ENCODE peak calls at places on chromosomes 5 and 9, in ten cellular contexts. J is psoas muscle, O is lung, V is HepG2, I is lower lobe of right lung, U is IMR-90, C is colonic mucosa, B is heart left ventricle, N is PC-9, G is pancreas. T is an unnamed sample. For H3K36me3, H3K4me1 and H3K9me3, the result is how much of the 10 kb centered on the place peaks cover.

GRCh38 chr5:171586436-171586835 is 167.0 kb downstream of the FGF18 start:
- DNase-seq in N (no peak), V (no peak), J (no peak), O (no peak), U (no peak), G (no peak), C (no peak), B (no peak), I (no peak), T (no peak)

GRCh38 chr9:2427016-2427891 is 194.3 kb upstream of the VLDLR start:
- DNase-seq in G (peak), V (no peak), C (no peak), J (no peak), O (peak), N (peak), U (no peak), B (no peak), I (peak), T (no peak)

GRCh38 chr5:59317023-59317771 is 576.3 kb downstream of the PDE4D start:
- DNase-seq in I (no peak), G (no peak), O (no peak), V (no peak), J (no peak), U (peak), N (peak), B (peak), C (peak), T (no peak)

GRCh38 chr9:96361668-96362067 is 21.8 kb downstream of the SLC35D2 start:
- DNase-seq in N (no peak), V (no peak), O (no peak), G (no peak), I (no peak), C (no peak), B (no peak), J (no peak), U (no peak), T (no peak)

GRCh38 chr9:27065288-27065687 is 43.7 kb upstream of the TEK start:
- DNase-seq in B (no peak), I (no peak), V (peak), C (no peak), J (no peak), O (no peak), G (no peak), N (no peak), U (peak), T (no peak)

GRCh38 chr9:113369583-113370140 is 7.1 kb downstream of the HDHD3 start:
- DNase-seq in U (no peak), I (no peak), V (no peak), C (no peak), O (no peak), J (no peak), B (no peak), G (peak), N (no peak), T (no peak)

GRCh38 chr9:2229109-2229733 is 214.1 kb downstream of the SMARCA2 start:
- DNase-seq in B (no peak), N (peak), O (no peak), C (no peak), V (no peak), U (no peak), J (no peak), I (no peak), G (no peak), T (no peak)

GRCh38 chr5:118946138-118946537 is 42.2 kb downstream of the DTWD2 start:
- DNase-seq in U (no peak), G (no peak), B (no peak), V (no peak), N (no peak), J (no peak), I (no peak), C (no peak), O (no peak), T (no peak)

GRCh38 chr5:131977212-131977604 is 31.7 kb upstream of the MEIKIN start:
- DNase-seq in I (no peak), O (no peak), U (no peak), B (no peak), V (no peak), C (no peak), G (no peak), N (no peak), J (no peak), T (no peak)

GRCh38 chr5:123636006-123636405 is 124.0 kb downstream of the CSNK1G3 start:
- DNase-seq in U (no peak), G (peak), B (no peak), C (no peak), V (no peak), J (no peak), O (no peak), N (no peak), I (no peak), T (peak)

GRCh38 chr5:10679336-10679988 is 81.6 kb downstream of the DAP start:
- DNase-seq in N (no peak), C (no peak), I (no peak), V (no peak), U (no peak), B (no peak), J (no peak), O (no peak), G (no peak), T (no peak)

GRCh38 chr5:169788168-169788567 is 151.1 kb downstream of the DOCK2 start:
- DNase-seq in C (no peak), G (no peak), N (no peak), J (no peak), U (peak), O (no peak), B (no peak), V (no peak), I (no peak), T (no peak)

GRCh38 chr5:6914336-6914735 is 201.1 kb downstream of the TENT4A start:
- DNase-seq in V (no peak), C (no peak), I (no peak), J (no peak), U (no peak), N (no peak), B (no peak), O (no peak), G (no peak), T (no peak)

GRCh38 chr5:139076117-139076516 is 122.1 kb downstream of the SIL1 start:
- DNase-seq in B (no peak), V (no peak), O (no peak), C (no peak), I (no peak), J (no peak), G (no peak), U (no peak), N (no peak), T (no peak)
- H3K36me3 ChIP-seq in B (under half), V (under half), O (under half), C (under half), I (under half), J (under half), G (under half), U (under half), N (under half), T (under half)

GRCh38 chr5:149424371-149425315 is 45.6 kb upstream of the IL17B start:
- DNase-seq in N (no peak), B (no peak), I (no peak), C (no peak), O (no peak), V (no peak), G (no peak), J (peak), U (no peak), T (no peak)
- H3K4me1 ChIP-seq in N (under half), B (half or more), I (half or more), C (under half), O (under half), V (half or more), G (under half), J (under half), U (half or more), T (under half)

DNA sequence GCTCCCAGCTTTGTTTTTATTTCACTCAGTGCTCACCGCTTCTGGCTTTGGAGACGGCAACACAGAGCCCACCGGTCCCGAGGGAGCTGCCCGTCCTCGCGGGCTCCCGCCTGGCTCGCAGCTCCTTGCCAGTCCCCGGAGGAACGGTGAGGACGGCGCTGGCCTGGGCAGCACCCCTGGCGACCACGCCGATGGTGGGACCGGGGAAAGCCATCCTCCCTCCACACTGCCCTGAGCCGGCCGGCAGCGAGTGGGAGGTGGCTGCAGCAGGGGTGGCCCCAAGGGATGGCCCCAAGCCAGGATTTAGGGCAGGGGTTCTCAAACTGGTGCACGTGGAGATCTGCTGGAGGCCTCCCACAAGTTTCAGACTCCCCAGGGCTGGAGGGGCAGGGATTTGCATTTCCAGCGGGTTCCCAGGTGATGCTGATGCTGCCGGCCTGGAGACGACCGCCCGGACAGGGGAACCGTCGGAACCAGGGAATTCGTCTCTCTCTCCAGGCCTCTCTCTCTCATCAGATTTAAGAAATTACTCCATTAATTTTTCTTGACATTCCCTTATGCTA is 293.2 kb upstream of the IRX4 start:
- DNase-seq in N (no peak), O (no peak), U (no peak), B (no peak), V (no peak), C (no peak), I (no peak), G (peak), J (no peak), T (no peak)
- H3K9me3 ChIP-seq in N (under half), O (under half), U (under half), B (under half), V (under half), C (under half), I (under half), G (under half), J (under half), T (under half)

DNA sequence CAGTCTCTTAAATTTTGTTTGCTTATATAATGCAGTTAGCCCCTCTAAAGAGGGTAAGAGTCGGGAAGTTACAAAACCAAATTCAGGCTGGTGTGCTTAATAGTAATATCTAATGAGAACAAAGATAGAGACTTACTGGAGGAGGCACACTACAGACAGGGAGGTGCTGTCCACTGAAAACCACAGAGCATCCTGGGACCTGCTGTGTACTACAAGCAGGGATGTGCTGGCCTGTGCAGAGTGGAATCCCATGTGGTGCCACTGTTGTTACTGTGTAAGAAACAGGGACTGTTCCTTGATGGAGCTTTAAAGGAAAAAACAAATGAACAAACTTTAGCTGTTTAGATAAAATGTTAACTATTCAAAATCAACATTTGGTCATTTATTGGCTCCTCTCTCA is 42.4 kb downstream of the RNF38 start:
- DNase-seq in I (no peak), B (no peak), U (no peak), V (no peak), O (no peak), G (no peak), C (no peak), N (no peak), J (no peak), T (no peak)
- H3K36me3 ChIP-seq in I (half or more), B (half or more), U (under half), V (half or more), O (under half), G (under half), C (under half), N (under half), J (under half), T (under half)

DNA sequence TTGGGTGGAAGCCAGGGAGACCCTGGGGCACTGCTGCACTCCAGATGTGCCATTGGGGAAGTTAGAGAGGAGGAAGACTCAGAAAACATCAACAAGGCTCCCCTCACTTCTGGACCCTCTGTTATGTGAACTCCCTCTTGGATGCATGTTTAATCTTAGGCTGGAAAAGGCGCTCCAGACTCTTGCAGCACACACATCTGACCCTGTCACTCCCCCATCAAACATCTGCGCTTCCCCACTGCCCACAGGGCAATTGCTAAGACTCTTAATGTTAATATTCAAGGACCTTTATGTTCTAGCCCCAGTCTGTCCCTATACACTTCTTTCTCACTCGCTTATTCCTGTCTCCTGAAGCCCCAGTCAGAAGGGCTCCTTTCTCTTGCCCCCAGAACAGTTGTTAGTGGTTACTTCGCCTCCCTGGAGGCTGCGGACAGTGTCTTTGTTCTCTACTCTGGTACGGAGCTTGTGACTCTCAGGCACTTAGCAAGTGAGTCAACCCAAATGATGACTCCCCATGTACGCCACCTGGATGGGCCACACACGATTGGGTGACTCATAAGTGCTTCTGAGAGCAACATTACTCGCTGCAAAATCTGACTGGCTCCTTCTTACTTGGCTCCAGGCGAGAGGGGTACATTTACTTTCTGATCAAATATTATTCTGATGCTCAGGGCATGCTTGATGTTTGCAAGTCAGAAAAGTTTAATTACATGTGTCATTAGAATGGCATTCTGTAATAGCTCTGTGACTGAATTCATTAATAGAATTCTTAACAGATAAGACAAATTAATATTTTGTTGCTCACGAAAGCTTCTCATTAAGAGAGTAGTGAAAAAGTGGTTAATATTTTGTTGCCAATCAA is 193.6 kb downstream of the HSPA4 start:
- DNase-seq in O (peak), I (peak), U (peak), V (peak), N (peak), B (no peak), J (no peak), G (no peak), C (no peak), T (no peak)
- H3K4me1 ChIP-seq in O (under half), I (under half), U (under half), V (half or more), N (under half), B (under half), J (under half), G (under half), C (under half), T (under half)

GRCh38 chr5:37132646-37133045 is 116.5 kb downstream of the CPLANE1 start:
- DNase-seq in I (no peak), O (no peak), J (no peak), N (peak), G (no peak), U (peak), C (no peak), B (no peak), V (no peak), T (no peak)
- H3K9me3 ChIP-seq in I (under half), O (under half), J (under half), N (under half), G (under half), U (under half), C (under half), B (under half), V (under half), T (under half)

GRCh38 chr9:100281676-100282387 is 70.9 kb downstream of the TEX10 start:
- DNase-seq in I (no peak), B (no peak), U (no peak), J (no peak), N (no peak), O (no peak), C (no peak), V (no peak), G (no peak), T (no peak)
- H3K36me3 ChIP-seq in I (under half), B (half or more), U (under half), J (under half), N (under half), O (under half), C (under half), V (under half), G (under half), T (under half)

GRCh38 chr5:156764572-156764971 is 85.5 kb upstream of the PPP1R2B start:
- DNase-seq in O (no peak), B (no peak), V (no peak), N (no peak), J (no peak), C (no peak), U (no peak), G (no peak), I (no peak), T (no peak)
- H3K4me1 ChIP-seq in O (under half), B (under half), V (under half), N (under half), J (under half), C (under half), U (under half), G (under half), I (under half), T (under half)

DNA sequence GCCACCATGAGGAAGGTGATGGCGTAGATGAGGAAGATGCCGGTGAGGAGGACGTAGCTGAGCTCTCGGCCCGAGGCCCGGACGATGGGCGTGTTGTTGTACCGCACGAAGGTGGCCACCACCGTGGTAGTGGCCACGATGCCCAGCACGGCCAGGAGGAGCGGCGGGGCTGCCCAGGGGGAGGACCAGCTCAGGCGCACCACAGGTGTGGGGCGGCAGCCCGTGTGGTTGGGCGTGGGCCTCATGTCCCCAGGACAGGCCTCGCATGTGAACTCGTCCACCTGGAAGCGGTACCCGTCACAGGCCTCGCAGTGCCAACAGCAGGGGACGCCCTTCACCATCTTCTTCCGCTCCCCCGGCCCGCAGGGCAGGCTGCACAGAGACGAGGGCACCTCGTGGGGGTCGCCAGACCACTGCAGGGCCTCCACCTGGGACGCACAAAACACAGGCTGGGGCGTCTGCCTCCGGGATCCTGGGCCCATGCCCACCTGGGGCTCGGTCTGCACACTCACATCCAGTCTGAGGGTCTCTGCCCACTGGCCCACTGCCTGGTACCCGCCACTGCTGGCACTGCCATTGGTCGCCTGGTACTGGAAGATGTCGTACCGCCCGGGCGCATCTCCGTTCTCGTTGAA is 8.7 kb downstream of the GRM6 start:
- DNase-seq in I (no peak), J (no peak), G (no peak), V (no peak), U (no peak), N (no peak), O (no peak), C (no peak), B (no peak), T (no peak)
- H3K9me3 ChIP-seq in I (half or more), J (under half), G (under half), V (half or more), U (half or more), N (under half), O (half or more), C (under half), B (under half), T (half or more)

DNA sequence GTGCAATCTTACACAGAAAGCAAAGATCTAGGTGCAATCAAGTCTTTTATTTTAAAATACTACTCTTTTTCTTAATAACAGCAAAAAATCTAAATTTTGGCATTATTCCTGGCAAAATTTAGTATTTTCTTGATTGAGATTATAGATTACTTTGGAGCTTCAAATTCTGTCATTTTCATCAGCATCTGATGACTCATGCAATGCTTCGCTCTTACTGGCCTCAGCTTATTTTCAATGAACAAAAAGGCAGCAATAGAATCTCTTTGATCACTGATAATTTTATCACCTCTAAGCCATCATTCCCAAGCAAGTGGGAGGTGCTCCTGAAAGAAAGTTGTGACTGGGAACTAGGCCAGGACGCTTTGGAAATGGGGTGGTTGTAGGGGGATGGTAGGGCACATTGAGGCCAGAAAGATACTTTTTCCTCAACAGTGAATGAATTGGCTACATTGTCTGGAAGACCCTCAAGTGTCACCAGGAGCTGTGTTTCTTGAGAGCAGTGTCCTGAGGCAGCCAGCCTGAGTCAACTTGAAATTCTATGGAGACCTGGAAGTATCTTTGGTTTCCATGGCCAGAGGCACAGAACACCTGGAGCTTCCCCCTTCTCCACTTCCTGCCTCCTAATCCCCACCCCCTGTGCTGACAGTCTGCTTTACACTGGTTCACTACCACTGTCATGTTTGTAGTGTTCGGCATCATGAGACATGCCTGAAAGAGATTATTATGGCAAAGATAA is 46.9 kb upstream of the APC start:
- DNase-seq in C (no peak), V (no peak), G (no peak), O (no peak), U (no peak), J (no peak), B (no peak), I (no peak), N (no peak), T (no peak)
- H3K36me3 ChIP-seq in C (under half), V (under half), G (under half), O (under half), U (under half), J (under half), B (under half), I (under half), N (under half), T (under half)